ENCODE peak calls at places on chromosomes 5 and 9, in eight cellular contexts. V is endothelial cell; F is activated CD8-positive, alpha-beta T cell treated with anti-CD3 and anti-CD28 coated beads for 36 hours; P is GM13976; M is tibial nerve; I is CD4-positive, alpha-beta T cell; D is AG10803; J is fibroblast of lung. E is an unnamed sample.
A peak's percentile ranks its signal among the peaks of the same experiment; 100 is the strongest.

GRCh38 chr5:79512692-79513518 is 1.0 kb downstream of the HOMER1 start:
- DNase-seq in J (peak; percentile 41), P (no peak), F (peak; percentile 19), I (no peak), M (no peak), D (no peak), V (peak; percentile 14), E (no peak)

GRCh38 chr5:3092211-3092610 is 340.7 kb upstream of the IRX2 start:
- DNase-seq in D (no peak), F (no peak), J (no peak), V (no peak), P (no peak), I (no peak), M (no peak), E (no peak)

GRCh38 chr9:129413537-129414376 is 207.1 kb downstream of the C9orf50 start:
- DNase-seq in M (peak; percentile 100), I (peak; percentile 99), J (peak; percentile 96), P (peak; percentile 99), V (peak; percentile 99), F (peak; percentile 99), D (peak; percentile 96), E (peak; percentile 99)

GRCh38 chr9:2210201-2210600 is 195.1 kb downstream of the SMARCA2 start:
- DNase-seq in M (no peak), P (no peak), D (no peak), J (peak; percentile 6), I (no peak), F (no peak), V (no peak), E (no peak)

GRCh38 chr5:33240552-33240951 is 200.2 kb upstream of the TARS1 start:
- DNase-seq in I (no peak), V (no peak), D (no peak), M (no peak), F (no peak), J (no peak), P (no peak), E (no peak)

GRCh38 chr5:149605998-149606721 is 24.9 kb downstream of the ARHGEF37 start:
- DNase-seq in P (peak; percentile 60), M (no peak), D (peak; percentile 90), V (no peak), I (no peak), J (peak; percentile 87), F (no peak), E (peak; percentile 53)

GRCh38 chr5:172245046-172245445 is 38.5 kb downstream of the UBTD2 start:
- DNase-seq in I (no peak), P (no peak), V (no peak), M (no peak), F (no peak), D (no peak), J (no peak), E (no peak)

GRCh38 chr9:130448035-130448624 is 3.4 kb downstream of the ASS1 start:
- DNase-seq in I (no peak), M (no peak), J (peak; percentile 61), V (no peak), D (peak; percentile 74), F (peak; percentile 59), P (no peak), E (no peak)

GRCh38 chr5:81450940-81451339 is 57.0 kb upstream of the ACOT12 start:
- DNase-seq in P (no peak), I (no peak), V (no peak), M (no peak), J (no peak), F (no peak), D (peak; percentile 52), E (no peak)

GRCh38 chr5:180352116-180352975 is 790 bp downstream of the GFPT2 start:
- DNase-seq in V (peak; percentile 47), M (peak; percentile 41), I (no peak), J (peak; percentile 63), P (no peak), D (peak; percentile 44), F (no peak), E (no peak)

GRCh38 chr9:112074250-112075008 is 100.7 kb downstream of the SUSD1 start:
- DNase-seq in M (peak; percentile 87), J (peak; percentile 88), D (peak; percentile 99), F (peak; percentile 84), P (peak; percentile 40), V (peak; percentile 54), I (peak; percentile 64), E (peak; percentile 45)

GRCh38 chr5:135569755-135570452 is 8.9 kb downstream of the CXCL14 start:
- DNase-seq in F (peak; percentile 22), P (no peak), D (peak; percentile 45), V (peak; percentile 72), I (no peak), J (peak; percentile 15), M (no peak), E (no peak)

GRCh38 chr5:110842948-110843347 is 104.1 kb downstream of the SLC25A46 start:
- DNase-seq in V (no peak), P (no peak), J (no peak), D (no peak), I (no peak), M (no peak), F (no peak), E (no peak)

GRCh38 chr9:4873066-4873465 is 80.3 kb downstream of the RCL1 start:
- DNase-seq in V (no peak), J (no peak), D (no peak), M (no peak), F (no peak), P (no peak), I (no peak), E (no peak)

GRCh38 chr5:172902497-172903472 is 56.4 kb upstream of the RPL26L1 start:
- DNase-seq in J (peak; percentile 89), V (peak; percentile 55), I (no peak), F (no peak), M (peak; percentile 67), P (no peak), D (peak; percentile 96), E (no peak)

GRCh38 chr9:137814436-137814835 is 63.1 kb upstream of the CACNA1B start:
- DNase-seq in M (no peak), P (no peak), F (no peak), D (no peak), I (no peak), J (no peak), V (no peak), E (no peak)

GRCh38 chr5:176810084-176810597 is at the start of gene UNC5A:
- DNase-seq in J (peak; percentile 20), D (peak; percentile 8), P (peak; percentile 76), V (peak; percentile 80), F (peak; percentile 48), M (no peak), I (peak; percentile 56), E (peak; percentile 57)

GRCh38 chr9:101165131-101165530 is 136.6 kb downstream of the PLPPR1 start:
- DNase-seq in J (no peak), F (no peak), I (no peak), M (no peak), V (no peak), D (no peak), P (no peak), E (no peak)

GRCh38 chr9:127066060-127066774 is 56.2 kb downstream of the ANGPTL2 start:
- DNase-seq in J (peak; percentile 51), P (no peak), V (no peak), M (no peak), D (peak; percentile 71), F (no peak), I (no peak), E (no peak)

GRCh38 chr5:132271251-132272246 is 14.1 kb downstream of the PDLIM4 start:
- DNase-seq in P (peak; percentile 37), I (no peak), F (peak; percentile 51), J (no peak), M (no peak), V (no peak), D (no peak), E (no peak)

GRCh38 chr9:68780377-68780707 is 75.3 kb downstream of the PIP5K1B start:
- DNase-seq in J (no peak), V (no peak), M (no peak), P (no peak), F (no peak), D (no peak), I (no peak), E (no peak)
- TF ChIP-seq CTCF in J (no peak), V (no peak), M (no peak), P (no peak), F (peak; percentile 35), D (no peak), I (no peak), E (no peak)

GRCh38 chr5:41346609-41347008 is 133.3 kb upstream of the C6 start:
- DNase-seq in M (no peak), F (no peak), D (peak; percentile 7), P (no peak), V (no peak), I (no peak), J (peak; percentile 68), E (no peak)
- TF ChIP-seq CTCF in M (no peak), F (no peak), D (no peak), P (no peak), V (no peak), I (no peak), J (no peak), E (no peak)

GRCh38 chr9:132422574-132422973 is 12.6 kb downstream of the CFAP77 start:
- DNase-seq in V (no peak), M (no peak), F (no peak), J (no peak), D (no peak), I (no peak), P (no peak), E (no peak)
- TF ChIP-seq CTCF in V (no peak), M (no peak), F (no peak), J (no peak), D (no peak), I (no peak), P (no peak), E (no peak)

DNA sequence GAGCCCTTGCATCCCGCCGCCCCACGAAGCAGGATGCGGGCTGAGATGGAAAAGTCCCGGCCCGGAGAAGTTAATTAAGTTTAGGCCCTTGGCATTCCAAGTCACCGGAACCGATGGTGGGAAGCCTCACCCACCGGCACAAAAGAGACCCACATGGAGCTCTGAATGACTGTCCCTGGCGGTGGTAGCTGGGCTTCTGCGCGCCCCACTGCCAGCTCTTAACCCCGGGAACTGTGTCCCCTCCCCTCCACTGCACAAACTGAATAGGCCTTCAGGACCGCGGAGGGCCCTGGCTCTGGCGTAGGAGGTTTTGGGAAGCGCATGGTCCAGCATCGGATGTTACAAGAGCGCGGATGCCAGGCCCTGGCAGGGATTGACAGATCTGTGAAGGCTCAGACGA is 291.1 kb upstream of the TUT7 start:
- DNase-seq in D (no peak), V (no peak), I (no peak), M (no peak), J (no peak), F (no peak), P (no peak), E (no peak)
- TF ChIP-seq CTCF in D (no peak), V (no peak), I (no peak), M (no peak), J (no peak), F (no peak), P (no peak), E (no peak)

GRCh38 chr9:121744002-121744686 is 92.7 kb downstream of the DAB2IP start:
- DNase-seq in V (no peak), F (peak; percentile 80), P (peak; percentile 81), J (peak; percentile 49), D (peak; percentile 75), I (no peak), M (peak; percentile 60), E (peak; percentile 67)
- TF ChIP-seq CTCF in V (no peak), F (peak; percentile 52), P (peak; percentile 31), J (peak; percentile 28), D (peak; percentile 53), I (no peak), M (peak; percentile 53), E (peak; percentile 65)